ENCODE peak calls at places on chromosomes 4 and X, in ten cellular contexts. X, Y, U, B, A, O, S, K, J and V are unnamed samples.

GRCh38 chr4:134762053-134762452 is 560.5 kb upstream of the PABPC4L start:
- DNase-seq in X (no peak), Y (no peak), U (no peak), B (no peak), A (no peak), O (no peak), S (no peak), K (peak; percentile 4), J (no peak), V (no peak)

GRCh38 chr4:87497141-87497540 is 32.0 kb downstream of the SPARCL1 start:
- DNase-seq in X (no peak), Y (no peak), U (no peak), B (no peak), A (no peak), O (no peak), S (no peak), K (peak; percentile 4), J (no peak), V (peak; percentile 30)

GRCh38 chr4:3827616-3828492 is 61.7 kb downstream of the ADRA2C start:
- DNase-seq in X (peak; percentile 75), Y (peak; percentile 81), U (peak; percentile 18), B (no peak), A (no peak), O (no peak), S (peak; percentile 66), K (no peak), J (peak; percentile 84), V (no peak)

GRCh38 chr4:181770971-181771370 is 472.2 kb upstream of the TENM3 start:
- DNase-seq in X (no peak), Y (no peak), U (no peak), B (no peak), A (no peak), O (no peak), S (no peak), K (no peak), J (no peak), V (no peak)

GRCh38 chr4:88320174-88320779 is 35.9 kb upstream of the PPM1K start:
- DNase-seq in X (no peak), Y (no peak), U (no peak), B (peak; percentile 48), A (no peak), O (no peak), S (no peak), K (peak; percentile 85), J (no peak), V (peak; percentile 58)

GRCh38 chr4:145034727-145035211 is 63.2 kb downstream of the ANAPC10 start:
- DNase-seq in X (peak; percentile 44), Y (no peak), U (no peak), B (peak; percentile 85), A (no peak), O (no peak), S (no peak), K (no peak), J (no peak), V (no peak)

GRCh38 chrX:18348047-18348446 is 6.4 kb downstream of the SCML2 start:
- DNase-seq in X (no peak), Y (no peak), U (no peak), B (no peak), A (no peak), O (no peak), S (no peak), K (no peak), J (no peak), V (no peak)

GRCh38 chrX:150017868-150018267 is 79.6 kb upstream of the EOLA2 start:
- DNase-seq in X (no peak), Y (no peak), U (no peak), B (no peak), A (no peak), O (no peak), S (no peak), K (no peak), J (no peak), V (no peak)

GRCh38 chr4:145299380-145300076 is 119.1 kb upstream of the OTUD4 start:
- DNase-seq in X (no peak), Y (no peak), U (no peak), B (peak; percentile 89), A (no peak), O (no peak), S (no peak), K (peak; percentile 80), J (no peak), V (peak; percentile 91)

GRCh38 chr4:20773144-20773997 is 73.1 kb downstream of the PACRGL start:
- DNase-seq in X (peak; percentile 12), Y (peak; percentile 34), U (peak; percentile 63), B (peak; percentile 72), A (peak; percentile 69), O (peak; percentile 15), S (peak; percentile 58), K (peak; percentile 43), J (peak; percentile 71), V (peak; percentile 49)

GRCh38 chrX:24466025-24466424 is 939 bp downstream of the PDK3 start:
- DNase-seq in X (no peak), Y (no peak), U (peak; percentile 6), B (no peak), A (no peak), O (no peak), S (no peak), K (no peak), J (no peak), V (no peak)

GRCh38 chrX:55867254-55867653 is 149.7 kb downstream of the RRAGB start:
- DNase-seq in X (no peak), Y (no peak), U (no peak), B (peak; percentile 42), A (no peak), O (no peak), S (no peak), K (no peak), J (no peak), V (peak; percentile 81)

GRCh38 chrX:49117597-49117996 is 5.9 kb downstream of the GPKOW start:
- DNase-seq in X (no peak), Y (no peak), U (no peak), B (no peak), A (no peak), O (no peak), S (no peak), K (no peak), J (no peak), V (no peak)

GRCh38 chrX:49122499-49122898 is 1.0 kb downstream of the GPKOW start:
- DNase-seq in X (no peak), Y (no peak), U (no peak), B (no peak), A (no peak), O (no peak), S (no peak), K (no peak), J (no peak), V (no peak)

GRCh38 chrX:49116076-49116475 is 7.5 kb downstream of the GPKOW start:
- DNase-seq in X (no peak), Y (no peak), U (no peak), B (no peak), A (no peak), O (no peak), S (no peak), K (no peak), J (no peak), V (no peak)

GRCh38 chrX:49120104-49120503 is 3.4 kb downstream of the GPKOW start:
- DNase-seq in X (no peak), Y (no peak), U (no peak), B (peak; percentile 14), A (no peak), O (no peak), S (no peak), K (no peak), J (no peak), V (no peak)
- TF ChIP-seq CTCF in X (no peak), Y (no peak), U (no peak), B (no peak), A (no peak), O (no peak), S (no peak), K (peak; percentile 32), J (no peak), V (no peak)

GRCh38 chrX:133412246-133412645 is 3.0 kb downstream of the GPC4 start:
- DNase-seq in X (no peak), Y (no peak), U (no peak), B (no peak), A (no peak), O (no peak), S (no peak), K (no peak), J (no peak), V (no peak)

GRCh38 chrX:133415276-133416105 is at the start of gene GPC4:
- DNase-seq in X (peak; percentile 79), Y (peak; percentile 71), U (peak; percentile 10), B (peak; percentile 54), A (peak; percentile 89), O (no peak), S (no peak), K (no peak), J (peak; percentile 91), V (no peak)

GRCh38 chrX:133414399-133415275 is 652 bp downstream of the GPC4 start:
- DNase-seq in X (peak; percentile 46), Y (peak; percentile 31), U (no peak), B (peak; percentile 28), A (peak; percentile 70), O (no peak), S (no peak), K (no peak), J (peak; percentile 67), V (no peak)

GRCh38 chrX:133412665-133413064 is 2.6 kb downstream of the GPC4 start:
- DNase-seq in X (no peak), Y (no peak), U (no peak), B (no peak), A (no peak), O (no peak), S (no peak), K (no peak), J (no peak), V (no peak)

GRCh38 chrX:133413218-133413925 is 1.9 kb downstream of the GPC4 start:
- DNase-seq in X (no peak), Y (no peak), U (no peak), B (no peak), A (peak; percentile 63), O (no peak), S (no peak), K (no peak), J (peak; percentile 73), V (no peak)
- H3K4me3 ChIP-seq in X (peak overlapping the region; percentile 77), Y (peak overlapping the region; percentile 42), U (peak overlapping the region; percentile 53), B (peak overlapping the region; percentile 38), A (peak overlapping the region; percentile 78), O (no peak overlapping the region), S (peak overlapping the region; percentile 57), K (no peak overlapping the region), J (peak overlapping the region; percentile 77), V (no peak overlapping the region)

DNA sequence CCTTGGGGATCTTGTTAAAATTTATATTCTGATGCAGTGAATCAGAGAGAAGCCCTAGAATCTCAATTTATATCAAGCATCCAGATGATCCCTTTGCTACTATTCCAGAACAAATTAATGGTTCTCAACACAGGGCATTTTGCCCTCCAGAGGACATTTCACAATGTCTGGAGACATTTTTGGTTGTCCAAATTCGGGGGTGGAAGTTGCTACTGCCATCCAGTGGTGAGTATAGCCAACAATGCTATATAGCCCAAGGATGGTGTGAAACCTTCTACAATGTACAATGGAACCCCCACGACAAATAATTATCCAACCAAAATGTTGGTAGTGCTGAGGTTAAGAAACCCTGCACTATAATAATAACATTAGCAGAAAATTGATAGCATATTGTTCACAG is 2440.0 kb downstream of the PCDH7 start:
- DNase-seq in X (no peak), Y (no peak), U (peak; percentile 7), B (peak; percentile 46), A (peak; percentile 50), O (no peak), S (no peak), K (peak; percentile 6), J (no peak), V (no peak)
- TF ChIP-seq CTCF in X (peak; percentile 9), Y (no peak), U (peak; percentile 30), B (peak; percentile 75), A (peak; percentile 72), O (peak; percentile 36), S (peak; percentile 35), K (peak; percentile 69), J (peak; percentile 16), V (no peak)

GRCh38 chr4:110586137-110586850 is 36.6 kb downstream of the PITX2 start:
- DNase-seq in X (no peak), Y (no peak), U (no peak), B (peak; percentile 70), A (peak; percentile 23), O (peak; percentile 12), S (no peak), K (peak; percentile 37), J (no peak), V (peak; percentile 8)
- H3K4me3 ChIP-seq in X (peak overlapping the region; percentile 60), Y (no peak overlapping the region), U (no peak overlapping the region), B (no peak overlapping the region), A (no peak overlapping the region), O (no peak overlapping the region), S (no peak overlapping the region), K (no peak overlapping the region), J (no peak overlapping the region), V (no peak overlapping the region)